ENCODE peak calls at places on chromosomes 11 and 22, in five cellular contexts. E, G, L, S and M are unnamed samples.

GRCh38 chr11:130876100-130876499 is 40.2 kb downstream of the SNX19 start:
- DNase-seq in E (no peak), S (no peak), G (no peak), L (no peak), M (no peak)

GRCh38 chr11:35751664-35752061 is 89.1 kb downstream of the TRIM44 start:
- DNase-seq in G (no peak), S (no peak), E (no peak), L (no peak), M (no peak)

GRCh38 chr22:50118557-50119168 is 28.9 kb downstream of the MOV10L1 start:
- DNase-seq in G (peak; percentile 90), S (peak; percentile 95), E (no peak), L (no peak), M (peak; percentile 45)

GRCh38 chr22:35310556-35311550 is 11.2 kb downstream of the TOM1 start:
- DNase-seq in E (no peak), G (no peak), S (no peak), L (no peak), M (no peak)

GRCh38 chr11:8260202-8260996 is 3.3 kb downstream of the LMO1 start:
- DNase-seq in G (no peak), E (no peak), S (no peak), L (no peak), M (peak; percentile 21)

GRCh38 chr11:112024178-112024777 is 930 bp upstream of the DLAT start:
- DNase-seq in L (no peak), S (no peak), E (no peak), G (no peak), M (no peak)

GRCh38 chr11:34149786-34150185 is 44.4 kb downstream of the NAT10 start:
- DNase-seq in S (peak; percentile 27), L (no peak), E (no peak), G (no peak), M (no peak)

GRCh38 chr11:85889676-85890579 is 34.7 kb downstream of the CCDC83 start:
- DNase-seq in E (no peak), L (no peak), S (peak; percentile 53), G (no peak), M (no peak)

GRCh38 chr22:40966683-40967082 is 15.5 kb downstream of the RBX1 start:
- DNase-seq in L (no peak), S (no peak), E (no peak), G (no peak), M (no peak)

GRCh38 chr11:70725786-70726185 is 327.5 kb downstream of the CTTN start:
- DNase-seq in E (no peak), G (no peak), S (no peak), L (no peak), M (no peak)

GRCh38 chr11:118607401-118608267 is at the start of gene PHLDB1:
- DNase-seq in S (peak; percentile 78), L (peak; percentile 42), E (peak; percentile 36), G (no peak), M (peak; percentile 68)

GRCh38 chr22:19691721-19692341 is 22.5 kb upstream of the SEPTIN5 start:
- DNase-seq in S (peak; percentile 51), E (no peak), G (peak; percentile 26), L (no peak), M (no peak)

GRCh38 chr11:84719935-84720577 is 907.1 kb downstream of the DLG2 start:
- DNase-seq in L (no peak), S (no peak), E (no peak), G (no peak), M (no peak)

GRCh38 chr22:39907035-39907434 is 6.2 kb downstream of the GRAP2 start:
- DNase-seq in G (no peak), E (no peak), L (no peak), S (no peak), M (no peak)

GRCh38 chr22:50174382-50175190 is 4.1 kb downstream of the PANX2 start:
- DNase-seq in G (no peak), E (no peak), S (no peak), L (no peak), M (no peak)

GRCh38 chr22:36540867-36541642 is 12.1 kb upstream of the EIF3D start:
- DNase-seq in L (no peak), E (no peak), S (no peak), G (no peak), M (no peak)

GRCh38 chr22:39266398-39267030 is 21.7 kb upstream of the PDGFB start:
- DNase-seq in S (peak; percentile 60), E (no peak), L (no peak), G (no peak), M (no peak)

GRCh38 chr11:21944577-21944976 is 248.3 kb upstream of the ANO5 start:
- DNase-seq in E (no peak), L (no peak), S (no peak), G (no peak), M (no peak)